ENCODE peak calls at places on chromosomes 6 and 20, in five cellular contexts. One of them, this sample, is unnamed.

GRCh38 chr20:22816016-22816415 is 219.1 kb upstream of the SSTR4 start:
- DNase-seq in D341Med: no peak
- DNase-seq in stimulated activated CD4-positive, alpha-beta T cell treated with anti-CD3 and anti-CD28 coated beads, Interleukin-4, amount 100 ng/mL, for 4 hours: no peak
- DNase-seq in iris pigment epithelial cell: no peak
- DNase-seq in substantia nigra: no peak
- DNase-seq in this sample: no peak

GRCh38 chr6:132236744-132237143 is 164.5 kb downstream of the MOXD1 start:
- DNase-seq in stimulated activated CD4-positive, alpha-beta T cell treated with anti-CD3 and anti-CD28 coated beads, Interleukin-4, amount 100 ng/mL, for 4 hours: no peak
- DNase-seq in iris pigment epithelial cell: peak; percentile 41
- DNase-seq in substantia nigra: no peak
- DNase-seq in D341Med: no peak
- DNase-seq in this sample: peak; percentile 50

GRCh38 chr6:159268511-159268910 is 99.3 kb downstream of the FNDC1 start:
- DNase-seq in D341Med: no peak
- DNase-seq in stimulated activated CD4-positive, alpha-beta T cell treated with anti-CD3 and anti-CD28 coated beads, Interleukin-4, amount 100 ng/mL, for 4 hours: no peak
- DNase-seq in iris pigment epithelial cell: no peak
- DNase-seq in substantia nigra: no peak
- DNase-seq in this sample: no peak

GRCh38 chr20:699811-700338 is 24.3 kb upstream of the SCRT2 start:
- DNase-seq in stimulated activated CD4-positive, alpha-beta T cell treated with anti-CD3 and anti-CD28 coated beads, Interleukin-4, amount 100 ng/mL, for 4 hours: no peak
- DNase-seq in iris pigment epithelial cell: no peak
- DNase-seq in D341Med: no peak
- DNase-seq in substantia nigra: no peak
- DNase-seq in this sample: no peak

GRCh38 chr6:87378947-87379346 is 28.8 kb upstream of the CFAP206 start:
- DNase-seq in D341Med: peak; percentile 38
- DNase-seq in iris pigment epithelial cell: no peak
- DNase-seq in stimulated activated CD4-positive, alpha-beta T cell treated with anti-CD3 and anti-CD28 coated beads, Interleukin-4, amount 100 ng/mL, for 4 hours: no peak
- DNase-seq in substantia nigra: no peak
- DNase-seq in this sample: no peak

GRCh38 chr6:169098136-169098535 is 155.5 kb downstream of the THBS2 start:
- DNase-seq in iris pigment epithelial cell: no peak
- DNase-seq in stimulated activated CD4-positive, alpha-beta T cell treated with anti-CD3 and anti-CD28 coated beads, Interleukin-4, amount 100 ng/mL, for 4 hours: no peak
- DNase-seq in substantia nigra: no peak
- DNase-seq in D341Med: no peak
- DNase-seq in this sample: peak; percentile 60

GRCh38 chr6:89518352-89519055 is 85.6 kb downstream of the ANKRD6 start:
- DNase-seq in substantia nigra: no peak
- DNase-seq in stimulated activated CD4-positive, alpha-beta T cell treated with anti-CD3 and anti-CD28 coated beads, Interleukin-4, amount 100 ng/mL, for 4 hours: no peak
- DNase-seq in iris pigment epithelial cell: no peak
- DNase-seq in D341Med: no peak
- DNase-seq in this sample: no peak

GRCh38 chr6:143180205-143180604 is 119.5 kb downstream of the AIG1 start:
- DNase-seq in iris pigment epithelial cell: no peak
- DNase-seq in stimulated activated CD4-positive, alpha-beta T cell treated with anti-CD3 and anti-CD28 coated beads, Interleukin-4, amount 100 ng/mL, for 4 hours: no peak
- DNase-seq in substantia nigra: no peak
- DNase-seq in D341Med: no peak
- DNase-seq in this sample: no peak

GRCh38 chr6:8194499-8194898 is 92.2 kb upstream of the EEF1E1 start:
- DNase-seq in substantia nigra: no peak
- DNase-seq in D341Med: no peak
- DNase-seq in iris pigment epithelial cell: no peak
- DNase-seq in stimulated activated CD4-positive, alpha-beta T cell treated with anti-CD3 and anti-CD28 coated beads, Interleukin-4, amount 100 ng/mL, for 4 hours: no peak
- DNase-seq in this sample: peak; percentile 22

GRCh38 chr6:83057705-83058321 is 7.8 kb downstream of the UBE3D start:
- DNase-seq in stimulated activated CD4-positive, alpha-beta T cell treated with anti-CD3 and anti-CD28 coated beads, Interleukin-4, amount 100 ng/mL, for 4 hours: no peak
- DNase-seq in substantia nigra: no peak
- DNase-seq in iris pigment epithelial cell: peak; percentile 56
- DNase-seq in D341Med: peak; percentile 68
- DNase-seq in this sample: no peak

GRCh38 chr6:30972816-30973215 is 10.7 kb upstream of the MUC21 start:
- DNase-seq in D341Med: no peak
- DNase-seq in stimulated activated CD4-positive, alpha-beta T cell treated with anti-CD3 and anti-CD28 coated beads, Interleukin-4, amount 100 ng/mL, for 4 hours: no peak
- DNase-seq in iris pigment epithelial cell: no peak
- DNase-seq in substantia nigra: no peak
- DNase-seq in this sample: no peak

GRCh38 chr20:41366546-41367392 is at the start of gene EMILIN3:
- DNase-seq in substantia nigra: no peak
- DNase-seq in iris pigment epithelial cell: no peak
- DNase-seq in stimulated activated CD4-positive, alpha-beta T cell treated with anti-CD3 and anti-CD28 coated beads, Interleukin-4, amount 100 ng/mL, for 4 hours: no peak
- DNase-seq in D341Med: peak; percentile 88
- DNase-seq in this sample: no peak

GRCh38 chr6:128882560-128882959 is 378 bp upstream of the LAMA2 start:
- DNase-seq in iris pigment epithelial cell: no peak
- DNase-seq in substantia nigra: no peak
- DNase-seq in D341Med: no peak
- DNase-seq in stimulated activated CD4-positive, alpha-beta T cell treated with anti-CD3 and anti-CD28 coated beads, Interleukin-4, amount 100 ng/mL, for 4 hours: no peak
- DNase-seq in this sample: no peak

GRCh38 chr6:68468244-68468884 is 166.7 kb upstream of the ADGRB3 start:
- DNase-seq in D341Med: peak; percentile 12
- DNase-seq in stimulated activated CD4-positive, alpha-beta T cell treated with anti-CD3 and anti-CD28 coated beads, Interleukin-4, amount 100 ng/mL, for 4 hours: no peak
- DNase-seq in iris pigment epithelial cell: no peak
- DNase-seq in substantia nigra: no peak
- DNase-seq in this sample: no peak

GRCh38 chr20:32278199-32278643 is 770 bp downstream of the KIF3B start:
- DNase-seq in D341Med: no peak
- DNase-seq in substantia nigra: no peak
- DNase-seq in iris pigment epithelial cell: peak; percentile 28
- DNase-seq in stimulated activated CD4-positive, alpha-beta T cell treated with anti-CD3 and anti-CD28 coated beads, Interleukin-4, amount 100 ng/mL, for 4 hours: peak; percentile 12
- DNase-seq in this sample: no peak

This sample was measured in astrocyte.